ENCODE peak calls at places on chromosome 21, in seven cellular contexts. T, O, F, K, W, G and D are unnamed samples.

GRCh38 chr21:34141373-34141772 is 68.0 kb downstream of the MRPS6 start:
- DNase-seq in T (no peak), O (no peak), F (no peak), K (no peak), W (no peak), G (no peak), D (no peak)

GRCh38 chr21:26148071-26148470 is 22.5 kb downstream of the APP start:
- DNase-seq in T (no peak), O (no peak), F (no peak), K (no peak), W (no peak), G (no peak), D (no peak)

GRCh38 chr21:29849735-29850176 is 90.0 kb downstream of the GRIK1 start:
- DNase-seq in T (peak; percentile 83), O (peak; percentile 17), F (no peak), K (peak; percentile 44), W (no peak), G (peak; percentile 59), D (peak; percentile 50)

GRCh38 chr21:29306920-29307319 is 8.2 kb downstream of the BACH1 start:
- DNase-seq in T (no peak), O (no peak), F (no peak), K (no peak), W (no peak), G (no peak), D (no peak)

GRCh38 chr21:19908386-19908785 is 1089.8 kb upstream of the NCAM2 start:
- DNase-seq in T (no peak), O (no peak), F (no peak), K (no peak), W (no peak), G (no peak), D (no peak)

GRCh38 chr21:31444061-31444460 is 100.0 kb upstream of the TIAM1 start:
- DNase-seq in T (no peak), O (peak; percentile 39), F (no peak), K (no peak), W (no peak), G (no peak), D (no peak)

GRCh38 chr21:37331411-37331810 is 35.2 kb upstream of the DYRK1A start:
- DNase-seq in T (no peak), O (no peak), F (no peak), K (no peak), W (no peak), G (no peak), D (no peak)

GRCh38 chr21:31999810-32000468 is 127.1 kb downstream of the HUNK start:
- DNase-seq in T (no peak), O (no peak), F (no peak), K (no peak), W (no peak), G (no peak), D (no peak)

GRCh38 chr21:43816611-43817071 is 27.3 kb downstream of the RRP1 start:
- DNase-seq in T (no peak), O (no peak), F (no peak), K (no peak), W (no peak), G (no peak), D (no peak)

GRCh38 chr21:30391615-30392014 is 4.2 kb upstream of the KRTAP13-1 start:
- DNase-seq in T (no peak), O (no peak), F (no peak), K (no peak), W (no peak), G (no peak), D (no peak)

GRCh38 chr21:37380349-37381323 is 14.1 kb downstream of the DYRK1A start:
- DNase-seq in T (peak; percentile 31), O (no peak), F (peak; percentile 22), K (peak; percentile 20), W (no peak), G (peak; percentile 46), D (peak; percentile 21)

GRCh38 chr21:32587651-32588050 is 2.3 kb upstream of the TCP10L start:
- DNase-seq in T (no peak), O (no peak), F (no peak), K (no peak), W (no peak), G (no peak), D (no peak)

GRCh38 chr21:26835027-26835713 is 10.0 kb downstream of the ADAMTS1 start:
- DNase-seq in T (no peak), O (no peak), F (no peak), K (no peak), W (peak; percentile 87), G (peak; percentile 93), D (no peak)

GRCh38 chr21:23799376-23799775 is 1807.9 kb downstream of the MRPL39 start:
- DNase-seq in T (no peak), O (no peak), F (no peak), K (no peak), W (no peak), G (no peak), D (no peak)
- H3K36me3 ChIP-seq in T (no peaks in the 10 kb centered on the region), O (no peaks in the 10 kb centered on the region), F (no peaks in the 10 kb centered on the region), K (no peaks in the 10 kb centered on the region), W (no peaks in the 10 kb centered on the region), G (no peaks in the 10 kb centered on the region), D (no peaks in the 10 kb centered on the region)

GRCh38 chr21:41387042-41387819 is 25.4 kb downstream of the MX2 start:
- DNase-seq in T (no peak), O (no peak), F (no peak), K (no peak), W (no peak), G (no peak), D (no peak)
- H3K36me3 ChIP-seq in T (no peaks in the 10 kb centered on the region), O (peaks cover 45% of the 10 kb centered on the region), F (no peaks in the 10 kb centered on the region), K (peaks cover 6% of the 10 kb centered on the region), W (no peaks in the 10 kb centered on the region), G (no peaks in the 10 kb centered on the region), D (no peaks in the 10 kb centered on the region)

GRCh38 chr21:42760977-42761751 is 107.7 kb downstream of the PDE9A start:
- DNase-seq in T (peak; percentile 86), O (no peak), F (no peak), K (peak; percentile 83), W (no peak), G (no peak), D (peak; percentile 5)
- H3K36me3 ChIP-seq in T (peaks cover 74% of the 10 kb centered on the region), O (peaks cover 45% of the 10 kb centered on the region), F (no peaks in the 10 kb centered on the region), K (no peaks in the 10 kb centered on the region), W (no peaks in the 10 kb centered on the region), G (no peaks in the 10 kb centered on the region), D (no peaks in the 10 kb centered on the region)

GRCh38 chr21:46273341-46273740 is 12.1 kb downstream of the MCM3AP start:
- DNase-seq in T (no peak), O (no peak), F (no peak), K (no peak), W (no peak), G (no peak), D (no peak)
- H3K36me3 ChIP-seq in T (peaks cover 98% of the 10 kb centered on the region), O (peaks cover 100% of the 10 kb centered on the region), F (no peaks in the 10 kb centered on the region), K (peaks cover 31% of the 10 kb centered on the region), W (peaks cover 31% of the 10 kb centered on the region), G (peaks cover 31% of the 10 kb centered on the region), D (peaks cover 84% of the 10 kb centered on the region)

GRCh38 chr21:15192243-15192642 is 127.4 kb upstream of the NRIP1 start:
- DNase-seq in T (no peak), O (no peak), F (no peak), K (peak; percentile 70), W (no peak), G (peak; percentile 99), D (no peak)

GRCh38 chr21:15195768-15196167 is 131.0 kb upstream of the NRIP1 start:
- DNase-seq in T (no peak), O (no peak), F (no peak), K (peak; percentile 97), W (no peak), G (no peak), D (no peak)

GRCh38 chr21:15193937-15194336 is 129.1 kb upstream of the NRIP1 start:
- DNase-seq in T (no peak), O (no peak), F (no peak), K (no peak), W (no peak), G (no peak), D (no peak)

GRCh38 chr21:15197696-15198095 is 132.9 kb upstream of the NRIP1 start:
- DNase-seq in T (no peak), O (no peak), F (no peak), K (no peak), W (no peak), G (no peak), D (no peak)

GRCh38 chr21:15195104-15195503 is 130.3 kb upstream of the NRIP1 start:
- DNase-seq in T (no peak), O (no peak), F (no peak), K (no peak), W (no peak), G (no peak), D (no peak)
- H3K36me3 ChIP-seq in T (no peaks in the 10 kb centered on the region), O (no peaks in the 10 kb centered on the region), F (no peaks in the 10 kb centered on the region), K (no peaks in the 10 kb centered on the region), W (no peaks in the 10 kb centered on the region), G (no peaks in the 10 kb centered on the region), D (no peaks in the 10 kb centered on the region)

GRCh38 chr21:44880762-44881585 is 7.5 kb upstream of the PTTG1IP start:
- DNase-seq in T (no peak), O (no peak), F (no peak), K (no peak), W (peak; percentile 52), G (peak; percentile 31), D (no peak)
- H3K36me3 ChIP-seq in T (no peaks in the 10 kb centered on the region), O (no peaks in the 10 kb centered on the region), F (no peaks in the 10 kb centered on the region), K (no peaks in the 10 kb centered on the region), W (no peaks in the 10 kb centered on the region), G (no peaks in the 10 kb centered on the region), D (no peaks in the 10 kb centered on the region)

DNA sequence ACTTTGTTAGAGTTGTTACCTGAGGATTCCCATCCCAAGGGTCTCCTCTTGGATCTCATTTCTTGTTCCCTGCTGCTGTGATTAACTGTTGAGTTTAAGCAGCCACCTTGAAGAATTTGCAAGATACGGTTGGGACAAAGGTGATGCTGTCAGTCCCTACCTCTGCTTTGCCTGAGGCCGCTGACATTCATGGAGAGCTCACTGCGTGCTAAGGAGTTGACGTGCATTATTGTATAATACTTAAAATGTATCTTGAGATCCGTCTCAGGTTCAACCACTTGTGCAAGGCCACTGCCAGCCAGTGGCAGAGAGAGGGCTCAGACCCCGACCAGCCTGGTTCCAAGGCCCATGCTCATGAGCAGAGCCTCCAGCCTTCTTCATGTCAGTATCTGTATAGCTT is 14.2 kb downstream of the DOP1B start:
- DNase-seq in T (no peak), O (no peak), F (no peak), K (no peak), W (no peak), G (no peak), D (no peak)
- H3K36me3 ChIP-seq in T (peaks cover 28% of the 10 kb centered on the region), O (peaks cover 43% of the 10 kb centered on the region), F (no peaks in the 10 kb centered on the region), K (peaks cover 2% of the 10 kb centered on the region), W (peaks cover 2% of the 10 kb centered on the region), G (peaks cover 4% of the 10 kb centered on the region), D (no peaks in the 10 kb centered on the region)